ENCODE peak calls at places on chromosome 19, in nine cellular contexts. V is fibroblast of lung; H is A549; T is activated naive CD4-positive, alpha-beta T cell treated with anti-CD3 and anti-CD28 coated beads, Interleukin-2, amount 10 ng/mL, durations not matched to agents 7 days and 5 days; B is fibroblast of mammary gland; U is stimulated activated CD8-positive, alpha-beta memory T cell treated with anti-CD3 and anti-CD28 coated beads, Interleukin-7, amount 100 ng/mL, for 24 hours; I is naive thymus-derived CD4-positive, alpha-beta T cell; W is effector memory CD4-positive, alpha-beta T cell; F is left colon. K is an unnamed sample.

GRCh38 chr19:15123900-15124299 is 16.7 kb downstream of the SYDE1 start:
- DNase-seq in I (no peak), H (no peak), F (peak), B (no peak), U (no peak), T (no peak), V (no peak), W (no peak), K (no peak)

GRCh38 chr19:44452367-44452766 is 4.1 kb upstream of the ZNF229 start:
- DNase-seq in U (no peak), I (no peak), T (no peak), V (no peak), W (no peak), H (no peak), F (no peak), B (no peak), K (no peak)

GRCh38 chr19:29873024-29873800 is 61.4 kb downstream of the CCNE1 start:
- DNase-seq in B (no peak), I (peak), V (peak), T (peak), W (peak), F (no peak), U (peak), H (peak), K (no peak)

GRCh38 chr19:55080915-55081772 is 5.5 kb downstream of the EPS8L1 start:
- DNase-seq in U (peak), B (peak), I (peak), W (peak), F (peak), V (peak), H (peak), T (peak), K (no peak)

GRCh38 chr19:47695533-47696262 is 17.5 kb upstream of the EHD2 start:
- DNase-seq in H (no peak), T (no peak), V (no peak), F (no peak), I (no peak), U (no peak), B (no peak), W (no peak), K (no peak)

GRCh38 chr19:23972161-23972560 is 57.5 kb downstream of the ZNF726 start:
- DNase-seq in W (no peak), U (no peak), H (no peak), T (no peak), B (no peak), F (no peak), V (no peak), I (no peak), K (no peak)

GRCh38 chr19:3665681-3666544 is 34.4 kb downstream of the PIP5K1C start:
- DNase-seq in W (peak), T (peak), H (no peak), I (peak), U (peak), B (no peak), F (no peak), V (no peak), K (no peak)

GRCh38 chr19:54096642-54097106 is 3.9 kb downstream of the OSCAR start:
- DNase-seq in H (peak), T (no peak), U (no peak), F (no peak), V (peak), B (peak), I (no peak), W (no peak), K (no peak)

GRCh38 chr19:14550201-14550754 is 20.9 kb downstream of the TECR start:
- DNase-seq in U (no peak), T (no peak), H (no peak), B (peak), F (peak), W (no peak), I (no peak), V (peak), K (no peak)

GRCh38 chr19:35395762-35396199 is 24.9 kb downstream of the GPR42 start:
- DNase-seq in B (no peak), W (no peak), T (no peak), U (no peak), I (no peak), H (no peak), V (no peak), F (peak), K (no peak)

GRCh38 chr19:11416346-11417052 is 2.6 kb downstream of the RGL3 start:
- DNase-seq in T (no peak), V (no peak), U (no peak), W (no peak), I (no peak), F (no peak), H (no peak), B (no peak), K (no peak)

GRCh38 chr19:46759817-46760333 is 13.6 kb upstream of the STRN4 start:
- DNase-seq in I (no peak), F (no peak), U (no peak), V (peak), W (no peak), B (peak), T (no peak), H (peak), K (no peak)

K was measured in HS-27A.